ENCODE peak calls at places on chromosomes 7 and 10, in six cellular contexts. One of them, this sample, is unnamed.

GRCh38 chr10:103638948-103639347 is 145.4 kb downstream of the NEURL1 start:
- DNase-seq in heart left ventricle: no peak
- DNase-seq in left ventricle myocardium inferior: no peak
- DNase-seq in mesothelial cell of epicardium: no peak
- DNase-seq in Panc1: no peak
- DNase-seq in right atrium auricular region: no peak
- DNase-seq in this sample: no peak

GRCh38 chr10:45380903-45381610 is 7.0 kb downstream of the ALOX5 start:
- DNase-seq in heart left ventricle: no peak
- DNase-seq in right atrium auricular region: peak; percentile 69
- DNase-seq in Panc1: no peak
- DNase-seq in mesothelial cell of epicardium: no peak
- DNase-seq in left ventricle myocardium inferior: no peak
- DNase-seq in this sample: no peak

GRCh38 chr7:152699101-152699500 is 23.2 kb upstream of the XRCC2 start:
- DNase-seq in heart left ventricle: no peak
- DNase-seq in right atrium auricular region: no peak
- DNase-seq in left ventricle myocardium inferior: no peak
- DNase-seq in mesothelial cell of epicardium: no peak
- DNase-seq in Panc1: no peak
- DNase-seq in this sample: no peak

GRCh38 chr10:29443745-29444523 is 155.1 kb downstream of the LYZL1 start:
- DNase-seq in heart left ventricle: no peak
- DNase-seq in left ventricle myocardium inferior: no peak
- DNase-seq in Panc1: no peak
- DNase-seq in right atrium auricular region: no peak
- DNase-seq in mesothelial cell of epicardium: no peak
- DNase-seq in this sample: no peak

GRCh38 chr10:100614416-100614815 is 78.7 kb downstream of the HIF1AN start:
- DNase-seq in heart left ventricle: no peak
- DNase-seq in left ventricle myocardium inferior: no peak
- DNase-seq in mesothelial cell of epicardium: no peak
- DNase-seq in right atrium auricular region: peak; percentile 4
- DNase-seq in Panc1: no peak
- DNase-seq in this sample: no peak

GRCh38 chr10:76150886-76151288 is 719.5 kb downstream of the LRMDA start:
- DNase-seq in left ventricle myocardium inferior: no peak
- DNase-seq in Panc1: no peak
- DNase-seq in heart left ventricle: no peak
- DNase-seq in mesothelial cell of epicardium: no peak
- DNase-seq in right atrium auricular region: no peak
- DNase-seq in this sample: no peak

GRCh38 chr7:121192834-121193233 is 136.0 kb upstream of the WNT16 start:
- DNase-seq in right atrium auricular region: no peak
- DNase-seq in mesothelial cell of epicardium: no peak
- DNase-seq in left ventricle myocardium inferior: no peak
- DNase-seq in heart left ventricle: no peak
- DNase-seq in Panc1: no peak
- DNase-seq in this sample: peak; percentile 6

GRCh38 chr7:98541101-98541500 is 76.0 kb upstream of the NPTX2 start:
- DNase-seq in mesothelial cell of epicardium: no peak
- DNase-seq in right atrium auricular region: no peak
- DNase-seq in left ventricle myocardium inferior: no peak
- DNase-seq in heart left ventricle: no peak
- DNase-seq in Panc1: no peak
- DNase-seq in this sample: no peak

GRCh38 chr7:2519119-2519930 is at the start of gene LFNG:
- DNase-seq in left ventricle myocardium inferior: peak; percentile 89
- DNase-seq in mesothelial cell of epicardium: peak; percentile 78
- DNase-seq in Panc1: no peak
- DNase-seq in right atrium auricular region: peak; percentile 78
- DNase-seq in heart left ventricle: peak; percentile 91
- DNase-seq in this sample: peak; percentile 88

GRCh38 chr7:66281678-66282593 is 76.8 kb downstream of the TPST1 start:
- DNase-seq in left ventricle myocardium inferior: no peak
- DNase-seq in mesothelial cell of epicardium: no peak
- DNase-seq in heart left ventricle: peak; percentile 13
- DNase-seq in right atrium auricular region: peak; percentile 64
- DNase-seq in Panc1: no peak
- DNase-seq in this sample: peak; percentile 95

DNA sequence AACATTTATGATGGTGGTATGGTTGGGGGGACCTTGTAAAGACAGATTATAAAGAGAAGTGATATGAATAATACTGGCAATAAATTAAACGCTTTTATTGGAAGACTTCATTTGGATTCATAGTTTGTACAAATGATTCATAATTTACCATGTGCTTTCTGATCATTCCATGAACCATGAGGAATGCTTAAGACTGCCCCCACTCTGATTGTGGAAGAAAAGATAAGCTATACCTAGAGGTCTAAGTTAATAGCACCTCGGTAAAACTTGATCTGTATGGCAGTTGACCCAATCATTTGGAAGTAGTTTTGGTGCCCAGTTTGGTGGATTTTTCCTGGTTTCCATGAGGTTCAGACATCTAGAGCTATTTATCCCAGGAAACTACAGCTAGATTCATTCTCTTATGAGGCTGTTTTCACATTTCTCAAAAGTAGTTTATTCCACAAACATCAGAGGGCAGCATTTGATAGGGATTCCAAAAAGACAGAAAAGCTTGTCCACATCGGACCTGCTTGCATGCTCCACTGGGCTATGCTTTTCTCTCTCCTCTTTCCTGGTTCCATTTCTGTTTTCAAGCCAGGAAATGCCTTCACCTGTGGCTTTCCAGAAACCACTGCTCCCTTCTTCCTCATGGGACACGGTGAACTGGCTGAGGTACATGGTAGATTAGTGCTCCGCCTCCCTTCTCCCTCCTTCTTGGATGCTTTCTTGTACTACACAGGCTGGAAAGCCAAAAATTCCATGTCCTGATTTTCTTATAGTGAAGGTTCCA is 29.2 kb downstream of the TFAM start:
- DNase-seq in heart left ventricle: no peak
- DNase-seq in right atrium auricular region: no peak
- DNase-seq in left ventricle myocardium inferior: no peak
- DNase-seq in mesothelial cell of epicardium: no peak
- DNase-seq in Panc1: no peak
- DNase-seq in this sample: peak; percentile 89
- TF ChIP-seq CTCF in heart left ventricle: peak; percentile 19
- TF ChIP-seq CTCF in right atrium auricular region: peak; percentile 58
- TF ChIP-seq CTCF in left ventricle myocardium inferior: peak; percentile 43
- TF ChIP-seq CTCF in mesothelial cell of epicardium: no peak
- TF ChIP-seq CTCF in Panc1: peak; percentile 44
- TF ChIP-seq CTCF in this sample: peak; percentile 60

GRCh38 chr10:116444527-116445142 is 17.0 kb downstream of the PNLIPRP3 start:
- DNase-seq in right atrium auricular region: no peak
- DNase-seq in left ventricle myocardium inferior: no peak
- DNase-seq in mesothelial cell of epicardium: no peak
- DNase-seq in heart left ventricle: no peak
- DNase-seq in Panc1: peak; percentile 5
- DNase-seq in this sample: peak; percentile 46
- TF ChIP-seq CTCF in right atrium auricular region: peak; percentile 78
- TF ChIP-seq CTCF in left ventricle myocardium inferior: peak; percentile 74
- TF ChIP-seq CTCF in mesothelial cell of epicardium: peak; percentile 86
- TF ChIP-seq CTCF in heart left ventricle: peak; percentile 70
- TF ChIP-seq CTCF in Panc1: peak; percentile 94
- TF ChIP-seq CTCF in this sample: peak; percentile 79

DNA sequence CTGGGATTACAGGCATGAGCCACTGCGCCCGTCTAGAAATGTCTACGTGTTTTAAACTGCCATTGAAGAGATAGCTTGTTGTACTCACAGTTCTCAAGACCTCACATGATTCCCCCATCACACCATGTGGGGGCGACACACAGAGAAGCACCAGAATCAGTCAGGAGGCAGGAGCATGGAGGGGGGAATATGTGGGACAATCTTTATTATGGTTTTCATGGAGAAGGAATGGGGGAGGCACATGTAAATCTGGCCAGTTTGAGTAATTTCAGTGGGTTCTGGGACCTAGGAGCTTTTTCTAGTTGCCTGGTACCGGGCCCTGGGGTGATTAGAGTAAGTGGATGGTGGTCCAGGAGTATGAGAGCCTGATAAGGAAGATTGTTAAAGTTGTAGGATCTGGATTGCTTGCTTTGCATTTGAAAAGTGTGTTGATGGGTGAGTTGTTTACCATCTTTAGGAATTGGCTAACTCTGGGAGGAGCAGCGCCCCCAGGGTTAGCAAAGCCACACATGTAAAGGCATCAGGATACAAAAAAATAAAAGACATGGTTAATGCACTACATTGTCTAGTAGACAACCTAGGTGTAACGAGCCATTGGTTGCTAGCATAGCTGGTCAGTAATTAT is 85.4 kb upstream of the SLC13A1 start:
- DNase-seq in right atrium auricular region: no peak
- DNase-seq in mesothelial cell of epicardium: no peak
- DNase-seq in left ventricle myocardium inferior: no peak
- DNase-seq in heart left ventricle: no peak
- DNase-seq in Panc1: no peak
- DNase-seq in this sample: no peak
- TF ChIP-seq CTCF in right atrium auricular region: no peak
- TF ChIP-seq CTCF in mesothelial cell of epicardium: no peak
- TF ChIP-seq CTCF in left ventricle myocardium inferior: no peak
- TF ChIP-seq CTCF in heart left ventricle: no peak
- TF ChIP-seq CTCF in Panc1: peak; percentile 7
- TF ChIP-seq CTCF in this sample: no peak

GRCh38 chr10:56255298-56255697 is 105.8 kb downstream of the ZWINT start:
- DNase-seq in left ventricle myocardium inferior: no peak
- DNase-seq in mesothelial cell of epicardium: no peak
- DNase-seq in heart left ventricle: no peak
- DNase-seq in Panc1: no peak
- DNase-seq in right atrium auricular region: no peak
- DNase-seq in this sample: no peak
- TF ChIP-seq CTCF in left ventricle myocardium inferior: no peak
- TF ChIP-seq CTCF in mesothelial cell of epicardium: no peak
- TF ChIP-seq CTCF in heart left ventricle: no peak
- TF ChIP-seq CTCF in Panc1: no peak
- TF ChIP-seq CTCF in right atrium auricular region: no peak
- TF ChIP-seq CTCF in this sample: no peak